ENCODE peak calls at places on chromosomes 13 and 19, in eight cellular contexts. P is T-helper 1 cell, M is HCT116, D is occipital lobe, T is cardiac muscle cell, J is EL, A is COLO829, W is CMK. V is an unnamed sample.

GRCh38 chr19:738509-739128 is 12.3 kb upstream of the MISP start:
- DNase-seq in P (no peak), M (no peak), D (no peak), T (no peak), J (no peak), A (no peak), W (no peak), V (no peak)

GRCh38 chr13:27665761-27666160 is 44.1 kb downstream of the POLR1D start:
- DNase-seq in P (no peak), M (no peak), D (no peak), T (no peak), J (no peak), A (no peak), W (no peak), V (no peak)

GRCh38 chr19:54462713-54463530 is 656 bp downstream of the LENG9 start:
- DNase-seq in P (peak), M (no peak), D (no peak), T (peak), J (peak), A (no peak), W (no peak), V (peak)

GRCh38 chr19:23563326-23563725 is 123.7 kb downstream of the ZNF675 start:
- DNase-seq in P (no peak), M (no peak), D (no peak), T (no peak), J (no peak), A (no peak), W (no peak), V (no peak)

GRCh38 chr19:10551698-10552301 is 8.1 kb downstream of the ATG4D start:
- DNase-seq in P (no peak), M (peak), D (no peak), T (no peak), J (peak), A (no peak), W (no peak), V (no peak)

GRCh38 chr13:46178143-46178542 is 3.8 kb downstream of the LCP1 start:
- DNase-seq in P (no peak), M (no peak), D (no peak), T (no peak), J (no peak), A (no peak), W (no peak), V (no peak)

GRCh38 chr13:26219726-26220125 is 2.4 kb downstream of the RNF6 start:
- DNase-seq in P (no peak), M (no peak), D (no peak), T (no peak), J (peak), A (no peak), W (no peak), V (no peak)

GRCh38 chr13:38399540-38399939 is 49.9 kb downstream of the UFM1 start:
- DNase-seq in P (no peak), M (no peak), D (no peak), T (no peak), J (no peak), A (no peak), W (no peak), V (no peak)

GRCh38 chr19:17557461-17557860 is 2.0 kb downstream of the COLGALT1 start:
- DNase-seq in P (no peak), M (no peak), D (no peak), T (no peak), J (no peak), A (no peak), W (no peak), V (no peak)

GRCh38 chr19:15198006-15198356 is 2.8 kb downstream of the NOTCH3 start:
- DNase-seq in P (no peak), M (no peak), D (no peak), T (no peak), J (no peak), A (no peak), W (no peak), V (no peak)

GRCh38 chr13:108779308-108779707 is 149.9 kb downstream of the MYO16 start:
- DNase-seq in P (no peak), M (no peak), D (no peak), T (no peak), J (no peak), A (no peak), W (no peak), V (no peak)

GRCh38 chr13:26067601-26068000 is 15.8 kb upstream of the SHISA2 start:
- DNase-seq in P (no peak), M (no peak), D (no peak), T (no peak), J (no peak), A (no peak), W (no peak), V (no peak)

GRCh38 chr13:58087566-58087965 is 456.0 kb downstream of the PCDH17 start:
- DNase-seq in P (no peak), M (no peak), D (no peak), T (no peak), J (no peak), A (no peak), W (no peak), V (no peak)

GRCh38 chr19:19464339-19465098 is 50.8 kb downstream of the TSSK6 start:
- DNase-seq in P (no peak), M (no peak), D (no peak), T (peak), J (no peak), A (peak), W (no peak), V (no peak)

GRCh38 chr19:51727349-51727880 is 3.6 kb upstream of the HAS1 start:
- DNase-seq in P (no peak), M (no peak), D (no peak), T (no peak), J (peak), A (no peak), W (no peak), V (no peak)

GRCh38 chr19:52725528-52725961 is 9.3 kb downstream of the ZNF611 start:
- DNase-seq in P (no peak), M (no peak), D (no peak), T (no peak), J (no peak), A (no peak), W (no peak), V (no peak)

GRCh38 chr13:23599083-23599925 is 29.1 kb downstream of the TNFRSF19 start:
- DNase-seq in P (no peak), M (no peak), D (no peak), T (no peak), J (peak), A (no peak), W (no peak), V (no peak)

GRCh38 chr19:10417598-10418280 is 2.6 kb upstream of the PDE4A start:
- DNase-seq in P (no peak), M (no peak), D (no peak), T (peak), J (no peak), A (no peak), W (no peak), V (no peak)

GRCh38 chr19:44904426-44904994 is 1.1 kb upstream of the APOE start:
- DNase-seq in P (no peak), M (no peak), D (no peak), T (no peak), J (no peak), A (no peak), W (no peak), V (no peak)

GRCh38 chr19:10936661-10937084 is 8.1 kb downstream of the TIMM29 start:
- DNase-seq in P (no peak), M (peak), D (no peak), T (peak), J (peak), A (peak), W (peak), V (no peak)

GRCh38 chr19:6446452-6446851 is 12.9 kb upstream of the SLC25A41 start:
- DNase-seq in P (no peak), M (no peak), D (no peak), T (no peak), J (no peak), A (no peak), W (no peak), V (no peak)

GRCh38 chr13:60134376-60134775 is 29.4 kb downstream of the DIAPH3 start:
- DNase-seq in P (no peak), M (no peak), D (no peak), T (peak), J (no peak), A (no peak), W (no peak), V (no peak)

GRCh38 chr13:41693434-41693833 is 236.1 kb downstream of the RGCC start:
- DNase-seq in P (no peak), M (no peak), D (no peak), T (no peak), J (peak), A (no peak), W (no peak), V (no peak)

GRCh38 chr19:14433454-14434156 is 499 bp downstream of the PKN1 start:
- DNase-seq in P (peak), M (no peak), D (no peak), T (no peak), J (no peak), A (no peak), W (no peak), V (no peak)

GRCh38 chr13:62678039-62678438 is 1262.4 kb upstream of the PCDH20 start:
- DNase-seq in P (no peak), M (no peak), D (no peak), T (no peak), J (no peak), A (no peak), W (no peak), V (no peak)

GRCh38 chr19:2550431-2551171 is 74.7 kb downstream of the GADD45B start:
- DNase-seq in P (no peak), M (no peak), D (no peak), T (no peak), J (no peak), A (no peak), W (no peak), V (peak)

GRCh38 chr13:21615427-21615826 is 11.5 kb upstream of the MICU2 start:
- DNase-seq in P (no peak), M (no peak), D (no peak), T (no peak), J (no peak), A (no peak), W (no peak), V (no peak)

GRCh38 chr19:19817357-19817756 is 4.2 kb downstream of the ZNF506 start:
- DNase-seq in P (peak), M (no peak), D (no peak), T (no peak), J (no peak), A (no peak), W (no peak), V (no peak)

GRCh38 chr13:58340895-58341294 is 709.4 kb downstream of the PCDH17 start:
- DNase-seq in P (no peak), M (no peak), D (no peak), T (no peak), J (no peak), A (no peak), W (no peak), V (no peak)

GRCh38 chr19:31944286-31944685 is 401.1 kb upstream of the ZNF507 start:
- DNase-seq in P (no peak), M (no peak), D (no peak), T (no peak), J (no peak), A (no peak), W (no peak), V (no peak)

GRCh38 chr13:28820099-28821051 is at the start of gene MTUS2:
- DNase-seq in P (no peak), M (no peak), D (peak), T (peak), J (no peak), A (no peak), W (no peak), V (peak)

GRCh38 chr13:51818771-51819511 is 15.0 kb upstream of the DHRS12 start:
- DNase-seq in P (no peak), M (no peak), D (no peak), T (no peak), J (peak), A (no peak), W (no peak), V (peak)

GRCh38 chr13:49625392-49626137 is 2.7 kb upstream of the ARL11 start:
- DNase-seq in P (no peak), M (no peak), D (no peak), T (no peak), J (no peak), A (no peak), W (no peak), V (no peak)

GRCh38 chr13:24142886-24143285 is 17.6 kb upstream of the SPATA13 start:
- DNase-seq in P (no peak), M (no peak), D (no peak), T (no peak), J (no peak), A (no peak), W (no peak), V (no peak)

GRCh38 chr19:1269478-1270167 is 491 bp downstream of the CIRBP start:
- DNase-seq in P (peak), M (no peak), D (peak), T (peak), J (peak), A (peak), W (no peak), V (peak)

GRCh38 chr19:23776507-23777205 is 18.0 kb upstream of the ZNF681 start:
- DNase-seq in P (no peak), M (no peak), D (no peak), T (no peak), J (no peak), A (no peak), W (no peak), V (no peak)

GRCh38 chr19:33408116-33408515 is 34.6 kb downstream of the CEBPG start:
- DNase-seq in P (no peak), M (no peak), D (no peak), T (no peak), J (no peak), A (no peak), W (no peak), V (no peak)

GRCh38 chr13:53020764-53021332 is 7.8 kb upstream of the OLFM4 start:
- DNase-seq in P (no peak), M (no peak), D (no peak), T (no peak), J (no peak), A (no peak), W (no peak), V (no peak)